ENCODE peak calls at places on chromosomes 5 and 9, in eight cellular contexts. C is CD4-positive, alpha-beta memory T cell; Z is kidney tubule cell; R is retina; O is ascending aorta; T is lower leg skin; P is spleen; B is dorsolateral prefrontal cortex. J is an unnamed sample.

GRCh38 chr9:72557549-72557948 is 36.1 kb downstream of the TMC1 start:
- DNase-seq in T (peak), P (no peak), B (no peak), Z (peak), C (no peak), R (no peak), O (no peak), J (no peak)

GRCh38 chr5:109685916-109686315 is 3.8 kb upstream of the MAN2A1 start:
- DNase-seq in R (no peak), O (no peak), C (no peak), Z (no peak), B (no peak), T (no peak), P (no peak), J (no peak)

GRCh38 chr9:27117489-27118135 is 8.6 kb downstream of the TEK start:
- DNase-seq in B (no peak), R (no peak), T (peak), O (peak), P (peak), C (no peak), Z (peak), J (no peak)

GRCh38 chr5:21919417-21920022 is 933.6 kb downstream of the CDH12 start:
- DNase-seq in T (no peak), R (peak), O (no peak), Z (peak), B (no peak), C (no peak), P (no peak), J (peak)

GRCh38 chr9:129811967-129812363 is 9.0 kb downstream of the TOR1B start:
- DNase-seq in T (no peak), P (no peak), O (no peak), B (no peak), Z (no peak), R (no peak), C (no peak), J (no peak)

GRCh38 chr5:76303917-76304316 is 99.2 kb upstream of the IQGAP2 start:
- DNase-seq in C (peak), T (no peak), Z (peak), O (no peak), R (no peak), B (no peak), P (no peak), J (no peak)

GRCh38 chr9:124242331-124243194 is 15.2 kb upstream of the NEK6 start:
- DNase-seq in Z (no peak), C (no peak), T (no peak), O (no peak), B (no peak), P (no peak), R (peak), J (no peak)

GRCh38 chr5:41527201-41527779 is 16.9 kb upstream of the PLCXD3 start:
- DNase-seq in B (no peak), C (no peak), Z (peak), P (no peak), R (no peak), T (no peak), O (peak), J (no peak)

GRCh38 chr5:119453045-119453383 is 717 bp downstream of the HSD17B4 start:
- DNase-seq in O (no peak), B (no peak), T (no peak), Z (peak), R (no peak), P (no peak), C (no peak), J (no peak)

GRCh38 chr5:179393078-179393477 is 47.8 kb upstream of the ADAMTS2 start:
- DNase-seq in B (no peak), P (no peak), R (no peak), T (peak), O (no peak), C (no peak), Z (peak), J (no peak)

J was measured in head of caudate nucleus.